ENCODE peak calls at places on chromosome 19, in five cellular contexts. B is stimulated activated CD8-positive, alpha-beta memory T cell treated with anti-CD3 and anti-CD28 coated beads, Interleukin-15, amount 100 ng/mL, for 24 hours; R is anterior cingulate cortex; G is MCF 10A; N is HCT116. X is an unnamed sample.

GRCh38 chr19:42281175-42282035 is 12.4 kb downstream of the CIC start:
- DNase-seq in G (peak), B (no peak), R (peak), N (no peak), X (no peak)

GRCh38 chr19:23070353-23070781 is 46.5 kb upstream of the ZNF730 start:
- DNase-seq in N (no peak), B (no peak), R (no peak), G (no peak), X (no peak)

GRCh38 chr19:5126498-5127223 is 157.7 kb downstream of the KDM4B start:
- DNase-seq in N (no peak), R (no peak), G (no peak), B (no peak), X (no peak)

GRCh38 chr19:35935911-35936737 is at the start of gene LRFN3:
- DNase-seq in R (peak), G (peak), N (peak), B (peak), X (peak)

GRCh38 chr19:49588370-49589122 is 2.4 kb upstream of the PRR12 start:
- DNase-seq in R (no peak), B (no peak), G (no peak), N (no peak), X (no peak)

GRCh38 chr19:17762505-17763229 is 11.4 kb downstream of the FCHO1 start:
- DNase-seq in G (peak), R (peak), N (no peak), B (no peak), X (no peak)

GRCh38 chr19:38142176-38143035 is 81.6 kb downstream of the DPF1 start:
- DNase-seq in B (no peak), N (no peak), R (peak), G (peak), X (no peak)

GRCh38 chr19:10812902-10813404 is 23.1 kb downstream of the TMED1 start:
- DNase-seq in R (no peak), G (peak), N (no peak), B (no peak), X (peak)

GRCh38 chr19:30711296-30711695 is 339.1 kb downstream of the ZNF536 start:
- DNase-seq in B (no peak), R (no peak), G (no peak), N (no peak), X (no peak)

GRCh38 chr19:17883627-17884413 is 12.1 kb downstream of the SLC5A5 start:
- DNase-seq in N (no peak), R (no peak), B (no peak), G (no peak), X (no peak)

GRCh38 chr19:7348587-7349230 is at the start of gene ARHGEF18:
- DNase-seq in R (no peak), B (no peak), G (no peak), N (no peak), X (no peak)

GRCh38 chr19:15129856-15130580 is 22.8 kb downstream of the SYDE1 start:
- DNase-seq in B (no peak), G (no peak), N (peak), R (no peak), X (no peak)

GRCh38 chr19:23304238-23304637 is 54.0 kb upstream of the ZNF724 start:
- DNase-seq in R (no peak), B (no peak), G (no peak), N (no peak), X (no peak)

GRCh38 chr19:41595258-41595889 is 19.4 kb downstream of the CEACAM21 start:
- DNase-seq in R (no peak), N (peak), G (peak), B (no peak), X (peak)

GRCh38 chr19:41495589-41495988 is 52.6 kb downstream of the ERICH4 start:
- DNase-seq in N (no peak), B (no peak), G (no peak), R (no peak), X (no peak)

GRCh38 chr19:49469828-49470614 is 4.0 kb upstream of the FLT3LG start:
- DNase-seq in G (no peak), R (no peak), N (no peak), B (peak), X (no peak)

GRCh38 chr19:45187421-45188100 is 9.0 kb downstream of the BLOC1S3 start:
- DNase-seq in G (peak), N (no peak), B (no peak), R (no peak), X (no peak)

GRCh38 chr19:46416077-46416709 is 2.8 kb upstream of the CCDC8 start:
- DNase-seq in R (peak), N (peak), B (no peak), G (peak), X (peak)

GRCh38 chr19:50794074-50794777 is 4.0 kb downstream of the ACP4 start:
- DNase-seq in R (no peak), N (no peak), G (peak), B (no peak), X (no peak)

GRCh38 chr19:40216777-40217026 is 1.5 kb downstream of the TTC9B start:
- DNase-seq in N (no peak), R (no peak), G (no peak), B (no peak), X (no peak)

GRCh38 chr19:13459351-13459750 is 46.9 kb downstream of the CACNA1A start:
- DNase-seq in R (peak), G (no peak), B (no peak), N (no peak), X (no peak)

GRCh38 chr19:50695251-50696064 is 24.1 kb downstream of the SHANK1 start:
- DNase-seq in G (no peak), R (peak), N (no peak), B (no peak), X (no peak)

GRCh38 chr19:10087296-10088061 is 1.4 kb downstream of the SHFL start:
- DNase-seq in G (no peak), R (no peak), B (no peak), N (no peak), X (no peak)

GRCh38 chr19:18220632-18221275 is 5.5 kb downstream of the PDE4C start:
- DNase-seq in R (no peak), G (no peak), B (no peak), N (no peak), X (no peak)

GRCh38 chr19:34503546-34504272 is 22.2 kb downstream of the WTIP start:
- DNase-seq in G (no peak), N (no peak), R (no peak), B (no peak), X (no peak)

GRCh38 chr19:13839193-13839937 is 37.6 kb upstream of the NANOS3 start:
- DNase-seq in B (peak), G (peak), N (no peak), R (peak), X (no peak)

GRCh38 chr19:9622531-9622930 is 1.5 kb upstream of the ZNF561 start:
- DNase-seq in B (no peak), N (no peak), G (peak), R (no peak), X (no peak)

GRCh38 chr19:47187797-47188196 is 43.2 kb downstream of the BBC3 start:
- DNase-seq in G (no peak), R (no peak), B (no peak), N (no peak), X (no peak)

GRCh38 chr19:38527466-38528136 is 90.2 kb downstream of the MAP4K1 start:
- DNase-seq in N (no peak), B (no peak), G (no peak), R (no peak), X (no peak)

GRCh38 chr19:1452802-1453524 is 3.0 kb downstream of the APC2 start:
- DNase-seq in N (no peak), G (no peak), R (no peak), B (no peak), X (no peak)

GRCh38 chr19:47057328-47057727 is 8.9 kb upstream of the TMEM160 start:
- DNase-seq in B (no peak), G (no peak), R (no peak), N (no peak), X (peak)

GRCh38 chr19:47226426-47227346 is 4.3 kb downstream of the BBC3 start:
- DNase-seq in R (peak), B (no peak), G (peak), N (peak), X (no peak)

GRCh38 chr19:43779820-43780219 is 953 bp downstream of the KCNN4 start:
- DNase-seq in G (peak), N (no peak), R (no peak), B (no peak), X (no peak)